ENCODE peak calls at places on chromosome 17, in seven cellular contexts. E is A549, I is HepG2, G is tibial nerve, A is sigmoid colon, P is stomach, U is transverse colon. Z is an unnamed sample.

GRCh38 chr17:31388770-31389672 is 2.5 kb upstream of the RAB11FIP4 start:
- DNase-seq in G (no peak), U (no peak), I (no peak), P (peak; percentile 26), A (no peak), E (no peak), Z (no peak)

GRCh38 chr17:18043491-18043890 is 4.3 kb downstream of the GID4 start:
- DNase-seq in G (no peak), E (peak; percentile 30), I (no peak), P (no peak), U (no peak), A (no peak), Z (no peak)

GRCh38 chr17:33046361-33047255 is 55.0 kb downstream of the SPACA3 start:
- DNase-seq in P (no peak), A (no peak), E (no peak), I (no peak), G (no peak), U (no peak), Z (no peak)

GRCh38 chr17:27224526-27225315 is 69.2 kb upstream of the WSB1 start:
- DNase-seq in E (peak; percentile 69), G (no peak), U (no peak), A (no peak), P (no peak), I (no peak), Z (no peak)

GRCh38 chr17:69588739-69589334 is 174.3 kb downstream of the MAP2K6 start:
- DNase-seq in A (no peak), G (no peak), E (peak; percentile 39), U (no peak), P (no peak), I (no peak), Z (no peak)

GRCh38 chr17:8744086-8744781 is 402 bp downstream of the CCDC42 start:
- DNase-seq in E (no peak), G (no peak), A (no peak), U (no peak), P (no peak), I (no peak), Z (no peak)

GRCh38 chr17:19579192-19579668 is 45.6 kb downstream of the SLC47A1 start:
- DNase-seq in P (no peak), U (no peak), E (no peak), G (no peak), A (no peak), I (no peak), Z (peak; percentile 56)

GRCh38 chr17:33809748-33810147 is 445.3 kb upstream of the CCL2 start:
- DNase-seq in A (no peak), P (no peak), E (no peak), G (no peak), I (no peak), U (no peak), Z (no peak)

GRCh38 chr17:48597775-48598631 is 4.4 kb upstream of the HOXB5 start:
- DNase-seq in U (peak; percentile 87), A (peak; percentile 93), I (no peak), E (no peak), P (peak; percentile 47), G (no peak), Z (no peak)

GRCh38 chr17:53186004-53186403 is 636.7 kb upstream of the KIF2B start:
- DNase-seq in A (no peak), U (no peak), E (no peak), P (no peak), I (no peak), G (no peak), Z (no peak)

GRCh38 chr17:68377771-68378201 is 79.5 kb downstream of the WIPI1 start:
- DNase-seq in A (no peak), G (no peak), E (no peak), U (no peak), I (no peak), P (no peak), Z (no peak)

GRCh38 chr17:71753070-71753469 is 367.8 kb upstream of the SOX9 start:
- DNase-seq in A (no peak), I (no peak), G (no peak), P (no peak), U (no peak), E (no peak), Z (no peak)

GRCh38 chr17:50056961-50057330 is 1.0 kb downstream of the ITGA3 start:
- DNase-seq in A (no peak), I (no peak), G (no peak), U (peak; percentile 69), E (peak; percentile 55), P (peak; percentile 40), Z (no peak)

GRCh38 chr17:82942166-82943130 is 102.6 kb upstream of the ZNF750 start:
- DNase-seq in U (peak; percentile 5), A (peak; percentile 50), G (no peak), P (no peak), E (no peak), I (no peak), Z (peak; percentile 7)

GRCh38 chr17:73534575-73534940 is 109.7 kb downstream of the SDK2 start:
- DNase-seq in A (no peak), E (no peak), U (no peak), P (no peak), G (no peak), I (no peak), Z (no peak)

GRCh38 chr17:72407336-72408121 is 286.7 kb downstream of the SOX9 start:
- DNase-seq in P (peak; percentile 81), U (peak; percentile 77), G (no peak), A (peak; percentile 80), I (no peak), E (peak; percentile 93), Z (peak; percentile 28)

GRCh38 chr17:72419866-72420774 is 299.3 kb downstream of the SOX9 start:
- DNase-seq in P (no peak), U (peak; percentile 24), E (no peak), A (no peak), G (no peak), I (no peak), Z (no peak)

GRCh38 chr17:72782985-72783701 is 309.3 kb downstream of the SLC39A11 start:
- DNase-seq in A (no peak), G (no peak), U (no peak), P (no peak), E (no peak), I (peak; percentile 95), Z (no peak)

GRCh38 chr17:34981538-34982241 is 1.4 kb downstream of the LIG3 start:
- DNase-seq in A (peak; percentile 5), I (no peak), U (no peak), G (no peak), E (no peak), P (no peak), Z (no peak)
- TF ChIP-seq EP300 in A (no peak), I (no peak), U (no peak), G (no peak), E (no peak), P (no peak), Z (no peak)

GRCh38 chr17:75447951-75448856 is 8.2 kb upstream of the TMEM94 start:
- DNase-seq in I (peak; percentile 50), E (no peak), P (no peak), A (no peak), U (no peak), G (no peak), Z (no peak)
- TF ChIP-seq EP300 in I (no peak), E (no peak), P (no peak), A (no peak), U (no peak), G (no peak), Z (no peak)

DNA sequence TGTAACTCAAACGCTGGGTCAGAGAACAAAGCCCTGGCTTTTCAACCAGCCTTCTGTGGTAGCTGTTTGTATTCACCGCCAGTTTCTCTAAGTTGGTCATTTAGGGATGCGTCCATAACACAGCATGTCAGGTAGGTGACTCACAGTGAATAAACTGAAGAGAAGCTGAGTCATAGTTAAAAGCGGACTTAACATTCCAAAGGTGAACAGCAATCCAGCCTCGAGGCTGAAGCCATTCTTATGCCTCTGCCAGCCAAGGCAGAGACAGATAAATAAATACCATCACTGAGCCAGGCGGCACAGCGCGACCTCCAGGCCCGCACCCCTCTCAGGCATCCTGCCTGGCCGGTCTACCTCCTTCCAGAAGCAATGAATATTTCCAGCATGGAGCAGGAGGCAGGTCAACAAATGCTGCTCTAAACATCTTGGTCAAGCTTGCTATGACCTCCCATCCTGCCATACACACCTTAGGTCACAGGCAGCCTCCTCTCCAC is 12.4 kb upstream of the CACNG4 start:
- DNase-seq in U (peak; percentile 66), A (no peak), G (no peak), E (peak; percentile 92), I (peak; percentile 93), P (peak; percentile 71), Z (no peak)
- TF ChIP-seq EP300 in U (no peak), A (no peak), G (no peak), E (peak; percentile 13), I (peak; percentile 53), P (no peak), Z (no peak)

GRCh38 chr17:5184284-5184683 is 7.4 kb downstream of the ZNF594 start:
- DNase-seq in U (no peak), I (no peak), E (no peak), P (no peak), A (no peak), G (no peak), Z (no peak)
- TF ChIP-seq EP300 in U (no peak), I (no peak), E (no peak), P (no peak), A (no peak), G (no peak), Z (no peak)

GRCh38 chr17:63542942-63543821 is 7.1 kb upstream of the DCAF7 start:
- DNase-seq in I (no peak), G (no peak), P (peak; percentile 70), E (no peak), U (peak; percentile 32), A (no peak), Z (no peak)
- TF ChIP-seq EP300 in I (no peak), G (no peak), P (no peak), E (no peak), U (no peak), A (no peak), Z (no peak)

DNA sequence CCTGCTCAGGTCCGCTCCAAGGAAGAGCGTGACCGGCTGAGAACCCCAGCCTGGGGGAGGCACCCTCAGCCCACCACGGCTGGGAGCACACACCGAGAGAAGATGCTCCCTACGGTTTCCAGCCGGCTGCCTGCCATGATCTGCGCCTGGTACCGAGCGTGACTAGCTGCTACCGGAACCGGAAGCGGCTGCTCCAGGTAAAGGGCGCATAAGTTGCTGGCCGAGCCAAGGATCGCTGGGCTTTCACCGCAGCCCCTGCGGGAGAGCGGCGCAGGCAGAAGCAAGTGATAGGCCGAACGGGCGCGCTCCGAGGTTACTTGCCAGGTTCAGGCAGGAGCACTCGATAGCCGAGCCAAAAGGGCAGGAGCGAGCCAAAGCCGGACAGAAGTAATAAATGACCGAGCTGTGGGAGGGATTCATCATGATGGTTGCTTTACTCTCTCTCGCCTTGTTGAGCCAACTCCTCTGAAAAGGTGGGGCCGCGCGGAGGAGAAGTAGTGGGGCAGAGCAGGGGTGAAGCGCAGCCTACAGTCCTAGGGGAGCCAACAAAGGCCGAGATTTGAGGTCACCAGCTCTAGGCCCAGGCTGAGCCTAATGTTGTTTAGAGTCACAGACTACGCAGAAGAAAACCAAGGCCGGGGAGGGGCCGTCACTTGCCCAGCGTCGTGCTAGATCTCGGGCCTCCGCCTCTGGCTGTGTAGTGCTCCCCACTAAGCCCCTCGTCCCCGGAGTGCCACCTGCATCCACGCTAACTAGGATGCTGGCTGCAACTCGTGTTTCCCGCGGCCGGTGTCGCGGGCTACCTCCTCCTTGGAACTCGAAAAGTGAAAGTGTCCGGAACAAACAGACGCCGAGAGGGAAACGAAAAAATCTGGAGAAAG is at the start of gene MRPS23:
- DNase-seq in I (peak; percentile 99), U (peak; percentile 98), G (peak; percentile 96), P (peak; percentile 98), A (peak; percentile 100), E (peak; percentile 99), Z (peak; percentile 97)
- TF ChIP-seq EP300 in I (peak; percentile 76), U (no peak), G (peak; percentile 94), P (no peak), A (no peak), E (no peak), Z (no peak)

Z was measured in ovary.